ENCODE peak calls at places on chromosomes 3 and 15, in seven cellular contexts. Y, H, Q, S, P, A and N are unnamed samples.

GRCh38 chr3:164320962-164321361 is 757.3 kb downstream of the SI start:
- DNase-seq in Y (no peak), S (no peak), H (no peak), P (no peak), Q (no peak), A (no peak), N (no peak)

GRCh38 chr15:67181221-67181639 is 73.2 kb downstream of the AAGAB start:
- DNase-seq in P (no peak), Y (no peak), A (no peak), H (no peak), S (no peak), Q (no peak), N (no peak)

GRCh38 chr3:171908731-171909130 is 65.6 kb downstream of the TMEM212 start:
- DNase-seq in H (no peak), Q (no peak), A (no peak), Y (no peak), P (no peak), S (no peak), N (no peak)

GRCh38 chr15:63539517-63539916 is 35.1 kb downstream of the USP3 start:
- DNase-seq in A (no peak), Y (no peak), H (no peak), Q (no peak), P (no peak), S (no peak), N (no peak)

GRCh38 chr3:65174713-65175112 is 486.9 kb upstream of the ADAMTS9 start:
- DNase-seq in Y (no peak), H (peak), Q (no peak), A (no peak), P (no peak), S (no peak), N (no peak)

GRCh38 chr15:37101634-37102314 is 1.4 kb upstream of the MEIS2 start:
- DNase-seq in Y (peak), H (peak), Q (peak), S (peak), A (peak), P (peak), N (no peak)

GRCh38 chr3:111521881-111522280 is 20.1 kb upstream of the CD96 start:
- DNase-seq in Y (peak), Q (no peak), H (peak), A (peak), S (peak), P (no peak), N (no peak)

GRCh38 chr3:43426388-43426787 is 140.0 kb downstream of the SNRK start:
- DNase-seq in H (no peak), A (no peak), S (no peak), Y (no peak), Q (no peak), P (no peak), N (no peak)

GRCh38 chr15:78244101-78244500 is 9.7 kb upstream of the ACSBG1 start:
- DNase-seq in H (no peak), Q (peak), S (no peak), Y (no peak), P (no peak), A (no peak), N (no peak)

GRCh38 chr3:67620869-67621268 is 33.5 kb downstream of the SUCLG2 start:
- DNase-seq in S (no peak), A (no peak), P (no peak), Y (no peak), Q (no peak), H (no peak), N (no peak)

GRCh38 chr3:12483364-12483763 is 916 bp upstream of the TSEN2 start:
- DNase-seq in Y (no peak), A (peak), S (peak), H (peak), Q (no peak), P (no peak), N (no peak)

GRCh38 chr3:85709483-85709882 is 750.7 kb downstream of the CADM2 start:
- DNase-seq in S (no peak), A (no peak), Y (no peak), H (no peak), Q (no peak), P (no peak), N (no peak)

GRCh38 chr15:53694534-53694874 is 65.0 kb downstream of the WDR72 start:
- DNase-seq in P (no peak), Q (no peak), H (no peak), A (no peak), S (no peak), Y (no peak), N (no peak)

GRCh38 chr3:38549082-38549481 is 52.9 kb downstream of the EXOG start:
- DNase-seq in A (no peak), S (no peak), Y (no peak), H (no peak), P (no peak), Q (no peak), N (no peak)

GRCh38 chr3:14410501-14411165 is 8.2 kb downstream of the SLC6A6 start:
- DNase-seq in S (peak), P (peak), A (peak), Y (peak), Q (no peak), H (no peak), N (no peak)

GRCh38 chr3:133894334-133895207 is 1.1 kb downstream of the RAB6B start:
- DNase-seq in A (no peak), P (no peak), S (peak), H (no peak), Y (no peak), Q (peak), N (no peak)

GRCh38 chr3:185270262-185270955 is 16.6 kb upstream of the EHHADH start:
- DNase-seq in Q (peak), S (peak), A (peak), P (no peak), H (peak), Y (no peak), N (no peak)

GRCh38 chr3:52423214-52423613 is 21.7 kb downstream of the SEMA3G start:
- DNase-seq in S (no peak), Q (no peak), Y (no peak), A (no peak), P (no peak), H (no peak), N (no peak)

GRCh38 chr3:135513106-135514063 is 452.1 kb upstream of the PPP2R3A start:
- DNase-seq in Q (peak), Y (peak), H (peak), S (peak), P (peak), A (peak), N (peak)

GRCh38 chr3:38138347-38139190 is at the start of gene MYD88:
- DNase-seq in S (peak), H (peak), Q (peak), A (peak), Y (peak), P (peak), N (peak)

GRCh38 chr15:43232289-43232874 is 11.6 kb upstream of the EPB42 start:
- DNase-seq in Y (no peak), Q (no peak), S (peak), A (no peak), H (no peak), P (no peak), N (no peak)

GRCh38 chr3:42036483-42036823 is 54.7 kb upstream of the TRAK1 start:
- DNase-seq in H (no peak), Q (peak), S (peak), A (peak), Y (peak), P (no peak), N (no peak)

GRCh38 chr3:79521221-79521848 is 246.5 kb downstream of the ROBO1 start:
- DNase-seq in Q (peak), H (peak), A (peak), P (peak), Y (peak), S (peak), N (peak)

GRCh38 chr3:27533718-27534578 is 49.8 kb upstream of the SLC4A7 start:
- DNase-seq in A (peak), P (peak), Q (peak), H (no peak), Y (peak), S (peak), N (no peak)

GRCh38 chr3:19945405-19946290 is 1.2 kb upstream of the RAB5A start:
- DNase-seq in S (peak), Q (peak), P (no peak), A (no peak), H (no peak), Y (no peak), N (peak)

GRCh38 chr15:57485869-57486268 is 105.8 kb upstream of the MYZAP start:
- DNase-seq in S (peak), H (no peak), Y (peak), Q (peak), A (peak), P (peak), N (no peak)

GRCh38 chr3:158105710-158106438 is at the start of gene SHOX2:
- DNase-seq in S (peak), A (peak), H (peak), Q (peak), P (peak), Y (no peak), N (no peak)

GRCh38 chr3:109125902-109126301 is 8.0 kb upstream of the MORC1 start:
- DNase-seq in P (no peak), H (no peak), S (no peak), Y (no peak), A (no peak), Q (peak), N (no peak)

GRCh38 chr15:98648654-98649537 is 557 bp downstream of the IGF1R start:
- DNase-seq in P (peak), A (peak), S (peak), Y (peak), Q (peak), H (no peak), N (peak)

DNA sequence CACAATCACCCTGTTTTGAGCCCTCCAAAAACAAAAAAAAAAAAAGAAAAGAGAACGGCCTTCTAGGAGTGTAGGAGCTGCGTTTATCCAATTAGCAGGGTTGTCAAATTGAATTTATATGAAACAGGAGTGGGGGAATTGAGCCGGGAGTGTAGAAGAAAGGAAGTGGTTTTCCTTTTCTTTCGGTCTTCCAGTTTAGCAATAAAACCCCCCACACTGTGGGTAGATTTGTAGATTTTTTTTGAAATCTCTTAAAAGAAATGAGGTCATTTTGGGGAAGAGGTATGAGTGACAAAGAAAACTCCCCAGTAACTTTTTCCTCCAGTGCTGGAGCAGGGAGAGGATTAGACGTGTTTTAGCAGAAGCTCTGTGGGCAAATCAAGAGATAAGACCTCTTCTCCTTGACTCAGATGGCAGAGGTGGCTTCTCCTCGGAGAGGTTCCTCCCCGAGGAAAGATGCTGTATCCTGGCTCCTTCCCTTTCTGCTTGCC is 30.8 kb downstream of the BOC start:
- DNase-seq in H (no peak), S (peak), Y (peak), P (no peak), Q (no peak), A (peak), N (no peak)
- H3K4me2 ChIP-seq in H (no peak), S (peak), Y (peak), P (no peak), Q (peak), A (peak), N (peak)

GRCh38 chr15:85744636-85745422 is 49.9 kb downstream of the KLHL25 start:
- DNase-seq in P (no peak), Q (no peak), A (no peak), Y (no peak), H (no peak), S (no peak), N (no peak)
- H3K4me2 ChIP-seq in P (no peak), Q (no peak), A (no peak), Y (no peak), H (no peak), S (no peak), N (no peak)

GRCh38 chr3:40451551-40451950 is 5.6 kb upstream of the RPL14 start:
- DNase-seq in S (no peak), Q (no peak), A (no peak), H (no peak), P (no peak), Y (no peak), N (no peak)
- H3K4me2 ChIP-seq in S (no peak), Q (no peak), A (no peak), H (peak), P (peak), Y (no peak), N (peak)

DNA sequence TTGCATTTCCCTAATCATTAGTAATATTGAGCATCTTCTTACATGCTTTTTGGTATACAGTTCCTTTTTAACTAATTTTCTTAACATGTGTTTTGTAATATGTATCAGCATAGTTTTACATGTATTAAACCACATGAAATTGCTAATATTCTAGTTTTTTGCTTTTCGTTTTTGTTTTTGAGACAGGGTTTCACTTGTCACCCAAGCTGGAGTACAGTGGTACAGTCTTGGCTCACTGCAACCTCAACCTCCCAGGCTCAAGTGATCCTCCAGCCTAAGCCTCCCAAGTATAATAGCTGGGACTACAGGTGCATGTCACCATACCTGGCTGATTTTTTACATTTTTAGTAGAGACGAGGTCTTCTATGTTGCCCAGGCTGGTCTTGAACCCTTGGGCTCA is 4.4 kb upstream of the ISG20 start:
- DNase-seq in P (no peak), S (no peak), H (no peak), A (no peak), Y (no peak), Q (no peak), N (no peak)
- H3K4me2 ChIP-seq in P (no peak), S (no peak), H (no peak), A (no peak), Y (no peak), Q (no peak), N (peak)

DNA sequence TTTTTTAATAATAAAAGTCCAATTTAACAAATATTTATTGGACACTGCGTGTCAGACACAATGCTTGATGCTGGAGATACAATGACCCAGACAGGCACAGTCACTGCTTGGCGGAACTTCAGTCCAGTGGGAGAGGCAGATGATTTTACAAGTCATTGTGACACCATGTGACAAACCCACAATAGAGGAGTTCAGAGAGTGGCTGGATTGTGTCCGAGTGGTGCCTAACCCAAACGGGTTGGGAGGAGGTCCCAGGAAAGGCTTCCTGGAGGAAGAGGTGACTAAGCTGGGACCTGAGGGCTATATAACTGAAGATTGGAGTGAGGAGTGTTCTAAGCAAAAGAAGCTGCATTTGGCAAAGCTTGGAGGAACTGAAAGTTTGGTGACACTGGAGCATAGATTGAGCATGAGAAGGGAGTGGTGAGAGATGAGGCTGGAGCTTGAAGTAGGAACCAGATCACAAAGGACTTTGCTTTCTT is 41.4 kb downstream of the CRTC3 start:
- DNase-seq in Y (no peak), Q (no peak), H (peak), P (no peak), A (no peak), S (peak), N (no peak)
- H3K4me2 ChIP-seq in Y (no peak), Q (no peak), H (peak), P (no peak), A (no peak), S (peak), N (no peak)

DNA sequence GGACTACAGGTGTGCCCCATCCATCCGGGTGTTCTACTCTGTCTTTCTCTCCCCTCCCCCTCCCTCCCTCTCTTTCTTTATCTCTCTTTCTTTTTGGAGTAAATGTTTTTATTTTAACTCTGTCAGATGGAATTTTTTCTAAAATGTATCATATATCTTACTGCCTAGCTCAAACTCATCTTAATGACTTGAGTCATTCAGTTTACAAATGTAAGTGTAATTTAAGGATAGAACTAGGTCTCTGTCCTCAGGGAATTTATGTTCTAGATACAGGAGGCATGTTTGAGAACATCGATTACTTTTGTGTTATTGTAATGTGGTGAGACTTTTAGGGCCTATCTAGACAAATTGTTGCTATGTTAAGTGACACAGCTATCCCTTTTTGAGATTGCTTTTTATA is 3.5 kb downstream of the TBC1D23 start:
- DNase-seq in H (no peak), S (peak), Y (no peak), Q (no peak), P (no peak), A (peak), N (no peak)
- H3K4me2 ChIP-seq in H (no peak), S (peak), Y (peak), Q (peak), P (peak), A (peak), N (no peak)

DNA sequence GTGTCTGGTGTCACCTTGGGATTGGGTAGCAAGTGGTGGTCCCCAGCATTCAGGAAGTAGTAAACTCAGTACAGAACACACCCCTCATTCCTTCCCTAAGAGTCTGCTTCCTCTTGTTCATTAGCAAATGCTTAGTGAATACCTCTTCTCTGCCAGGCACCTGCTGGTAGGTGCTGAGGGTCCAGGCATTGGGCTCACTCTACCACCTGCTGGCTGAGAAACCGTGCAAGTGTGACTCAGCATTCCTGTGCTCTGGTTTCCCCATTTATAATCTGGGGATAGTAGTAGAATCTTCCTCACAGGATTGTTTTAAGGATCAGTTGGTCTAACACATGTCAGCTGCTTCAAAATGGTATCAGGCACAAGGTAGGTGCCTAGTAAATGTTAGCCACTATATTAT is 4.8 kb downstream of the SHF start:
- DNase-seq in A (no peak), P (no peak), Y (no peak), Q (no peak), S (no peak), H (peak), N (no peak)
- H3K4me2 ChIP-seq in A (no peak), P (no peak), Y (no peak), Q (no peak), S (no peak), H (peak), N (no peak)

GRCh38 chr3:115513411-115513800 is 109.9 kb upstream of the GAP43 start:
- DNase-seq in Y (no peak), Q (peak), H (peak), S (no peak), A (no peak), P (no peak), N (no peak)
- H3K4me2 ChIP-seq in Y (peak), Q (peak), H (no peak), S (peak), A (peak), P (peak), N (no peak)

GRCh38 chr3:194559530-194559929 is 72.7 kb upstream of the ATP13A3 start:
- DNase-seq in Y (no peak), P (no peak), S (no peak), H (no peak), A (no peak), Q (no peak), N (no peak)
- H3K4me2 ChIP-seq in Y (no peak), P (no peak), S (no peak), H (no peak), A (no peak), Q (no peak), N (no peak)

GRCh38 chr3:54506603-54507002 is 384.3 kb downstream of the CACNA2D3 start:
- DNase-seq in P (no peak), Q (peak), S (peak), A (no peak), Y (no peak), H (no peak), N (no peak)
- H3K4me2 ChIP-seq in P (no peak), Q (no peak), S (no peak), A (no peak), Y (no peak), H (no peak), N (no peak)